ENCODE peak calls at places on chromosomes 11 and 22, in nine cellular contexts. E, A, W, Q, J, Z, R, U and M are unnamed samples.
A peak's percentile ranks its signal among the peaks of the same experiment; 100 is the strongest.

GRCh38 chr11:115585361-115586024 is 81.3 kb upstream of the CADM1 start:
- DNase-seq in W (no peak), U (no peak), R (no peak), A (no peak), J (no peak), Z (no peak), Q (no peak), E (no peak), M (no peak)

GRCh38 chr11:59783632-59784090 is 26.9 kb downstream of the MRPL16 start:
- DNase-seq in J (no peak), W (no peak), Q (no peak), Z (no peak), R (no peak), E (no peak), U (no peak), A (no peak), M (no peak)

GRCh38 chr11:70075836-70076235 is 2.3 kb upstream of the ANO1 start:
- DNase-seq in Z (no peak), R (no peak), Q (no peak), W (no peak), E (no peak), J (no peak), A (no peak), U (peak; percentile 46), M (no peak)

GRCh38 chr22:39363751-39364484 is 14.1 kb downstream of the SYNGR1 start:
- DNase-seq in J (no peak), E (no peak), R (no peak), Z (no peak), Q (no peak), U (no peak), A (no peak), W (no peak), M (no peak)

GRCh38 chr11:121909571-121909970 is 206.4 kb downstream of the BLID start:
- DNase-seq in J (no peak), R (no peak), E (no peak), W (no peak), Q (no peak), A (no peak), U (no peak), Z (no peak), M (no peak)

GRCh38 chr11:26950260-26950719 is 43.6 kb upstream of the FIBIN start:
- DNase-seq in J (no peak), E (no peak), Q (no peak), Z (no peak), A (no peak), R (no peak), W (no peak), U (no peak), M (no peak)

GRCh38 chr11:23903044-23903704 is 593.7 kb upstream of the LUZP2 start:
- DNase-seq in W (no peak), A (no peak), R (no peak), E (no peak), U (no peak), Z (no peak), J (peak; percentile 60), Q (no peak), M (no peak)

GRCh38 chr11:12142909-12143308 is 32.5 kb downstream of the MICAL2 start:
- DNase-seq in J (no peak), A (no peak), E (no peak), W (no peak), U (no peak), Z (no peak), R (no peak), Q (no peak), M (no peak)

GRCh38 chr11:124483422-124483821 is 37.9 kb upstream of the OR8B8 start:
- DNase-seq in U (no peak), A (no peak), J (no peak), Q (no peak), Z (no peak), W (no peak), E (no peak), R (no peak), M (no peak)

GRCh38 chr11:115501895-115502589 is 2.2 kb downstream of the CADM1 start:
- DNase-seq in Q (no peak), E (no peak), U (no peak), J (no peak), W (no peak), R (no peak), A (no peak), Z (no peak), M (no peak)

GRCh38 chr11:125842319-125842948 is 9.3 kb downstream of the PATE4 start:
- DNase-seq in A (no peak), U (no peak), E (no peak), J (no peak), W (no peak), R (no peak), Q (no peak), Z (no peak), M (no peak)

GRCh38 chr11:120023120-120023519 is 114.8 kb downstream of the TRIM29 start:
- DNase-seq in R (no peak), U (no peak), W (no peak), Z (no peak), J (no peak), A (no peak), Q (no peak), E (no peak), M (no peak)

GRCh38 chr11:115317428-115318185 is 186.6 kb downstream of the CADM1 start:
- DNase-seq in Q (no peak), W (no peak), E (no peak), U (no peak), J (no peak), A (no peak), R (no peak), Z (no peak), M (no peak)

GRCh38 chr11:117199061-117199915 is at the start of gene TAGLN:
- DNase-seq in W (no peak), U (no peak), A (no peak), E (peak; percentile 87), R (no peak), J (peak; percentile 59), Z (peak; percentile 47), Q (peak; percentile 71), M (no peak)

GRCh38 chr11:18594999-18595749 is 4.4 kb upstream of the MISFA start:
- DNase-seq in J (no peak), A (no peak), R (no peak), E (no peak), Z (no peak), W (peak; percentile 29), U (no peak), Q (no peak), M (no peak)

DNA sequence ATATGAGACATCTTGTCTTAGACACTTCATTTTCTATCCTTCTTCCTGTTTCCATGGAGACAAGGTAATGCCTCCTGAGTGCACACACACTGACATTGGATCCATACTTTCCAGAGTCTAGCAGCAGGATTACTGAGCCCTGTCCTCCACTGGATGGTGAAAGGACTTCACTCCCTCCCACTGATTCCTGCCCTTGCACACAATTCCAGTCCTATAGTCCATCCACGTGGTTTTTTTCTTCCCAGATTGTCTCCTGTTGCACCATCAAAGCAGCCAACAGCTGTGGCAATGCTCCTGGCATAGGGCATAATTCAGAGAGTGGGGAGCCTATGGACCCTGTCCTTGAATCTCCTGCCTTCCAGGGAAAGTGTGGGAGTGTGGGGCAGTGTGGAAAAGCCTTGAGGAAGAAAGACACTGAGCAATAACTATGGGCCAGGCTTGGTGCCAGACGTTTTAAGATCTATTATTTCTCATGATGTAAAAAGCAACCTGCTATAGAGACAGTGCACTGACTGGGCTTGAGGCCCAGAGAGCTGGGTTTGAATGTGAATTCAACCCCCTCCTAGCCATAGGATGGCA is 31.4 kb downstream of the SERPINH1 start:
- DNase-seq in E (no peak), A (no peak), Q (no peak), U (no peak), Z (no peak), R (no peak), W (no peak), J (no peak), M (no peak)
- TF ChIP-seq POLR2A in E (no peak), A (no peak), Q (no peak), U (no peak), Z (no peak), R (no peak), W (no peak), J (no peak), M (no peak)

GRCh38 chr22:44181033-44181911 is 547 bp downstream of the PARVG start:
- DNase-seq in R (no peak), U (peak; percentile 95), Q (no peak), Z (no peak), W (no peak), J (no peak), A (no peak), E (no peak), M (no peak)

GRCh38 chr22:44180706-44181032 is at the start of gene PARVG:
- DNase-seq in Z (no peak), Q (no peak), E (no peak), R (no peak), U (peak; percentile 70), A (no peak), J (no peak), W (no peak), M (no peak)

GRCh38 chr22:44181912-44182590 is 1.3 kb downstream of the PARVG start:
- DNase-seq in A (no peak), U (peak; percentile 89), E (no peak), W (no peak), R (no peak), J (no peak), Z (no peak), Q (no peak), M (no peak)

GRCh38 chr22:44184006-44184405 is 3.3 kb downstream of the PARVG start:
- DNase-seq in U (no peak), W (no peak), A (no peak), J (no peak), R (no peak), Q (no peak), Z (no peak), E (no peak), M (no peak)

GRCh38 chr22:44182591-44183588 is 2.2 kb downstream of the PARVG start:
- DNase-seq in J (no peak), Z (peak; percentile 24), A (no peak), W (peak; percentile 48), R (no peak), U (peak; percentile 95), E (no peak), Q (no peak), M (peak; percentile 28)
- TF ChIP-seq POLR2A in J (no peak), Z (no peak), A (no peak), W (no peak), R (no peak), U (no peak), E (no peak), Q (peak; percentile 39), M (peak; percentile 23)

GRCh38 chr22:42949159-42949558 is 65.8 kb downstream of the PACSIN2 start:
- DNase-seq in J (peak; percentile 29), Q (no peak), Z (no peak), U (no peak), A (peak; percentile 82), W (no peak), E (no peak), R (no peak), M (no peak)
- TF ChIP-seq POLR2A in J (no peak), Q (no peak), Z (no peak), U (no peak), A (no peak), W (no peak), E (no peak), R (no peak), M (no peak)

DNA sequence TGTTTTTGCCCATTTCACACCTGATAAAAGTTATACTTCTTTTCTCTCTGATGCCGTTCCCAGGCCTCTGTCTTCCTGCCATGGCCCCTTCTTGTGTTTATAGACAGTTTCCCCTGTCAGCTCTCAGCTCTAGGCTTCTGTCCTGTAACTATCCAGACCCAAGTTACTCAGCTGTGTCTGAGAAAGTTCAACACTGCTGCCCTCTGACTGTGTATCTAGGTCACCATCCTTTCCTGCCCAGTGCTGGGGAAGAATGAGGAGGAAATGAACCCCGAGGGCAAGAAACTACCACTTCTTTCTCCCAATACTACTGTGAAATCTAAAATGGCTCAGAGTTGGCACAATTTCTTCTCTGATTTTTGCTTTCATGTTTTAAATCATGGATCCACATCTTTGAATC is 29.6 kb downstream of the SNX19 start:
- DNase-seq in W (no peak), J (no peak), R (no peak), E (no peak), Z (no peak), Q (no peak), A (no peak), U (no peak), M (no peak)
- TF ChIP-seq POLR2A in W (no peak), J (no peak), R (no peak), E (no peak), Z (no peak), Q (no peak), A (no peak), U (no peak), M (no peak)